ENCODE peak calls at places on chromosomes 6 and 20, in six cellular contexts. C, H, S, N, G and A are unnamed samples.

GRCh38 chr6:27902335-27903314 is 9.6 kb downstream of the OR2B2 start:
- DNase-seq in C (peak; percentile 79), H (peak; percentile 90), S (peak; percentile 80), N (peak; percentile 82), G (peak; percentile 72), A (peak; percentile 92)

GRCh38 chr6:56399250-56399671 is 151.9 kb upstream of the COL21A1 start:
- DNase-seq in C (no peak), H (peak; percentile 76), S (no peak), N (no peak), G (no peak), A (peak; percentile 49)

GRCh38 chr6:152170702-152171667 is 363.5 kb downstream of the ESR1 start:
- DNase-seq in C (no peak), H (no peak), S (no peak), N (no peak), G (no peak), A (peak; percentile 38)

GRCh38 chr20:17895641-17896246 is 72.8 kb downstream of the SNX5 start:
- DNase-seq in C (no peak), H (no peak), S (peak; percentile 89), N (no peak), G (no peak), A (no peak)

GRCh38 chr6:1082040-1082935 is 229.6 kb upstream of the FOXQ1 start:
- DNase-seq in C (no peak), H (peak; percentile 10), S (peak; percentile 78), N (no peak), G (no peak), A (no peak)

GRCh38 chr20:57417830-57418780 is 26.9 kb downstream of the RBM38 start:
- DNase-seq in C (peak; percentile 92), H (no peak), S (no peak), N (no peak), G (no peak), A (no peak)

GRCh38 chr6:158625881-158626305 is 18.6 kb downstream of the DYNLT1 start:
- DNase-seq in C (no peak), H (no peak), S (no peak), N (no peak), G (no peak), A (no peak)

GRCh38 chr6:16690244-16691142 is 70.8 kb downstream of the ATXN1 start:
- DNase-seq in C (no peak), H (peak; percentile 91), S (peak; percentile 69), N (no peak), G (no peak), A (no peak)

GRCh38 chr6:24858154-24858801 is 59.6 kb upstream of the ARMH2 start:
- DNase-seq in C (peak; percentile 9), H (peak; percentile 90), S (peak; percentile 70), N (no peak), G (no peak), A (no peak)
- TF ChIP-seq EZH2phosphoT487 in C (no peak), H (no peak), S (no peak), N (no peak), G (no peak), A (no peak)

DNA sequence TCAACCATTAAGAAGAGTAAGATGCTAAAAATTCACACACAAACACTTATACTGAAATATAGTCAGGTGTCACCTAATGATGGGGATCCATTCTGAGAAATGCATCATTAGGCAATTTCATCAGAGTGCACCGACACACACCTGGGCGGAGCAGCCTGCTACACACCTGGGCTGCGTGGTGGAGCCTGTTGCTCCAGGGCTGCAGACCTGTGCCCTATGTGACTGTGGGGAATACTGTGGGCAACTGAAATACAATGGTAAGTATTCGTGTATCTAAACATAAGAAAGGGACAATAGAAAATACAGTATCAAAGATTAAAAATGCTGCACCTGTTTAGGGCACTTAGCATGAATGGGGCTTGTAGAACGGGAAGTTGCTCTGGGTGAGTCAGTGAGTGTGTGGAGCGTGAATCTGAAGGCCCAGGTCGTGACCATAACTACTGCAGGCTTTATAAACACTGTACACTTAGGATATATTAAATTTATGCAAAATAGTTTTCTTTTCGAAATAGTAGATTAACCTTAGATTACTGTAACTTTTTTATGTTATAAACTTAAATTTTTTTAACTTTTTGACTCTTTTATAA is 124.4 kb upstream of the AFDN start:
- DNase-seq in C (no peak), H (no peak), S (no peak), N (no peak), G (no peak), A (no peak)
- H2AFZ ChIP-seq in C (no peak overlapping the region), H (no peak overlapping the region), S (no peak overlapping the region), N (no peak overlapping the region), G (no peak overlapping the region), A (no peak overlapping the region)

GRCh38 chr6:69791065-69791471 is 5.7 kb downstream of the LMBRD1 start:
- DNase-seq in C (no peak), H (no peak), S (peak; percentile 47), N (no peak), G (no peak), A (peak; percentile 27)
- H3K27me3 ChIP-seq in C (no peaks in the 10 kb centered on the region), H (no peaks in the 10 kb centered on the region), S (no peaks in the 10 kb centered on the region), N (no peaks in the 10 kb centered on the region), G (no peaks in the 10 kb centered on the region), A (no peaks in the 10 kb centered on the region)

DNA sequence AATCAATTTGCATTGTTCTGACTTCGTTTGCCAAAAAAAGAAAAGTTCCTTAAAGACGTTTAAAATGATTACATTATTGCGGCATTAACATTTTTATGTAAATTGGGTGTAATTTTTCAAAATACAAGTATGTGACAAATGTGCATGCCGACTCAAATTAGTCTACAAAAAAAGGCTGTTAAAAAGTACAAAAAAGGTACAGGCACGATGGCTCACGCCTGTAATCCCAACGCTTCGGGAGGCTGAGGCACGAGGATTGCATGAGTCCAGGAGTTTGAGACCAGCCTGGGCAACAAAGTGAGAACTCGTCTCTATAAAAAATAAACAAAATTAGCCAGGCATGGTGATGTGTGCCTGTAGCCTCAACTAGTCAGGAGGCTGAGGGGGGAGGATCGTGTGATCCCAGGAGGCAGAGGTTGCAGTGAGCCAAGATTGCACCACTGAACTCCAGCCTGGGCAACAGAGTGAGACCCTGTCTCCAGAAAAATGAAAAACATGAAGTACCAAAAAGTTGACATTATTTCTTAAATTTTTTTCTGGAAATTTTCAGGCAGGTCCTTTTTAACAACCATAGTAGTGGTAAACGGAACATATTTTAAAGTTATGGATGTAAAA is 90.2 kb downstream of the PTPN1 start:
- DNase-seq in C (no peak), H (no peak), S (no peak), N (no peak), G (no peak), A (no peak)
- TF ChIP-seq EZH2phosphoT487 in C (no peak), H (no peak), S (no peak), N (no peak), G (no peak), A (no peak)

GRCh38 chr6:14474816-14475215 is 357.2 kb downstream of the CD83 start:
- DNase-seq in C (no peak), H (no peak), S (no peak), N (no peak), G (no peak), A (no peak)

GRCh38 chr6:14475306-14475705 is 357.7 kb downstream of the CD83 start:
- DNase-seq in C (no peak), H (no peak), S (no peak), N (no peak), G (no peak), A (no peak)

GRCh38 chr6:14470697-14471096 is 353.1 kb downstream of the CD83 start:
- DNase-seq in C (no peak), H (no peak), S (no peak), N (no peak), G (no peak), A (no peak)

GRCh38 chr6:14476793-14477531 is 359.4 kb downstream of the CD83 start:
- DNase-seq in C (no peak), H (no peak), S (peak; percentile 91), N (no peak), G (no peak), A (peak; percentile 85)

DNA sequence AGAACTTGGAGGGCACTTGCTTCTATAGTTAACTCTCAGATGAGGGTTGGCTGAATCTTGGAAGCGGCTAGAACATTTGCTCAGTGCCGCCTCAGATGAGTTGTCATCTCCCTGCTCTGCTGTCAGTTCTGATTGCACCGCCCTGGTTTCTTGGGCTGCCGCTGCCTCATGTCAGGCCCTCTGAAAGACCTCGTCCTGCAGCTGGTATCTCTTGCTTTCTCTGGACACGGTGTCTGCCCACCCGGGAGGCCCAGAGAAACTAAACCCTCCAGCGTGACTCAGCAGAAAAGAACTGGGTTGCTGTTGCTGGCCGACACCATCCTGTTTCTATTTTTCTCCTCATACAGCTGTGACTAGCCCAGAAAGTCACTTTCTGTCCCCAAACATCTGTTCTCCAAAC is 355.4 kb downstream of the CD83 start:
- DNase-seq in C (peak; percentile 7), H (no peak), S (peak; percentile 72), N (no peak), G (no peak), A (no peak)
- H2AFZ ChIP-seq in C (no peak overlapping the region), H (no peak overlapping the region), S (peak overlapping the region; percentile 81), N (no peak overlapping the region), G (no peak overlapping the region), A (no peak overlapping the region)

GRCh38 chr6:38178584-38178886 is 359.0 kb downstream of the ZFAND3 start:
- DNase-seq in C (no peak), H (no peak), S (no peak), N (no peak), G (no peak), A (no peak)
- H3K27me3 ChIP-seq in C (no peaks in the 10 kb centered on the region), H (no peaks in the 10 kb centered on the region), S (no peaks in the 10 kb centered on the region), N (no peaks in the 10 kb centered on the region), G (no peaks in the 10 kb centered on the region), A (no peaks in the 10 kb centered on the region)

DNA sequence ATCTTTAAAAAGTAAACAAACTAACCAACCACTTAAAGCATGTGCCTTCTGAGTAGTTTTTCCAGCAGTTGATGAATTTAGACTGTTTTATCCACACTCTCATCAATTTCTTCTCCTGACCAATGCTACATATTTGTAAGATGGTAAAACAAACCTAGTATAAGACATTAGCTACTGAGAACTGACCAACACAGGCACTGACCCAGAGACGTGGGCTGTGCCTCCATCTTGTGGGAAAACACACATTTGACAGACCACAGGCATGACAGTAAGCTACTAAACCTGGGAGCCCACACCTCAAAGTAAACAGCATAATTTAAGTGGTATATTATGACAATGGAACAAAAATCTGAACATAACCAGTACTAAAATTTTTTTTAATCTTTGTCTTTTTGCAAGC is 121.4 kb upstream of the NRSN1 start:
- DNase-seq in C (no peak), H (no peak), S (no peak), N (no peak), G (no peak), A (no peak)
- TF ChIP-seq EZH2phosphoT487 in C (no peak), H (no peak), S (no peak), N (no peak), G (no peak), A (no peak)

GRCh38 chr20:6835609-6836008 is 68.1 kb downstream of the BMP2 start:
- DNase-seq in C (no peak), H (no peak), S (no peak), N (no peak), G (no peak), A (no peak)

GRCh38 chr20:6828794-6829423 is 61.4 kb downstream of the BMP2 start:
- DNase-seq in C (peak; percentile 64), H (peak; percentile 85), S (peak; percentile 70), N (peak; percentile 84), G (peak; percentile 53), A (peak; percentile 87)

GRCh38 chr20:6829510-6830116 is 62.1 kb downstream of the BMP2 start:
- DNase-seq in C (peak; percentile 21), H (no peak), S (peak; percentile 22), N (peak; percentile 8), G (no peak), A (no peak)

GRCh38 chr20:6831461-6831860 is 64.0 kb downstream of the BMP2 start:
- DNase-seq in C (no peak), H (peak; percentile 47), S (no peak), N (no peak), G (no peak), A (no peak)

GRCh38 chr20:6832811-6833210 is 65.3 kb downstream of the BMP2 start:
- DNase-seq in C (no peak), H (no peak), S (no peak), N (no peak), G (no peak), A (no peak)
- H2AFZ ChIP-seq in C (no peak overlapping the region), H (no peak overlapping the region), S (no peak overlapping the region), N (no peak overlapping the region), G (no peak overlapping the region), A (no peak overlapping the region)